ENCODE peak calls at places on chromosomes 13 and 19, in seven cellular contexts. U, L, V, M, F, S and B are unnamed samples.

GRCh38 chr19:45164577-45165335 is 4.0 kb upstream of the NKPD1 start:
- DNase-seq in U (peak; percentile 62), L (peak; percentile 60), V (peak; percentile 47), M (peak; percentile 65), F (peak; percentile 84), S (peak; percentile 68), B (no peak)

GRCh38 chr19:45601524-45602522 is at the start of gene GPR4:
- DNase-seq in U (no peak), L (no peak), V (no peak), M (no peak), F (no peak), S (no peak), B (no peak)

GRCh38 chr13:29786698-29787097 is 63.7 kb downstream of the UBL3 start:
- DNase-seq in U (no peak), L (no peak), V (no peak), M (no peak), F (no peak), S (no peak), B (no peak)

GRCh38 chr13:25196971-25197370 is 24.9 kb upstream of the AMER2 start:
- DNase-seq in U (no peak), L (no peak), V (no peak), M (no peak), F (peak; percentile 28), S (no peak), B (no peak)

GRCh38 chr19:7925171-7925837 is 631 bp downstream of the CTXN1 start:
- DNase-seq in U (peak; percentile 61), L (peak; percentile 37), V (peak; percentile 76), M (peak; percentile 75), F (peak; percentile 91), S (peak; percentile 51), B (peak; percentile 77)

GRCh38 chr13:102911336-102911735 is 65.5 kb downstream of the ERCC5 start:
- DNase-seq in U (no peak), L (no peak), V (no peak), M (no peak), F (no peak), S (no peak), B (no peak)

GRCh38 chr13:110629735-110630134 is 14.4 kb downstream of the NAXD start:
- DNase-seq in U (no peak), L (no peak), V (peak; percentile 13), M (no peak), F (no peak), S (peak; percentile 40), B (no peak)

GRCh38 chr19:29514525-29515232 is 11.1 kb upstream of the VSTM2B start:
- DNase-seq in U (no peak), L (no peak), V (no peak), M (no peak), F (no peak), S (no peak), B (no peak)

GRCh38 chr19:18233224-18233825 is 7.1 kb upstream of the PDE4C start:
- DNase-seq in U (no peak), L (no peak), V (peak; percentile 47), M (peak; percentile 55), F (peak; percentile 68), S (peak; percentile 45), B (peak; percentile 9)

GRCh38 chr19:15642807-15643206 is 2.1 kb downstream of the CYP4F3 start:
- DNase-seq in U (no peak), L (no peak), V (no peak), M (no peak), F (no peak), S (no peak), B (no peak)

GRCh38 chr13:99228737-99229691 is 28.4 kb downstream of the UBAC2 start:
- DNase-seq in U (peak; percentile 56), L (peak; percentile 35), V (no peak), M (no peak), F (peak; percentile 42), S (peak; percentile 95), B (no peak)

GRCh38 chr19:49155830-49156346 is 692 bp upstream of the HRC start:
- DNase-seq in U (no peak), L (no peak), V (no peak), M (no peak), F (no peak), S (no peak), B (no peak)

GRCh38 chr13:42836930-42837329 is 55.5 kb downstream of the FAM216B start:
- DNase-seq in U (no peak), L (peak; percentile 72), V (no peak), M (no peak), F (no peak), S (peak; percentile 18), B (no peak)

GRCh38 chr13:113351514-113352026 is 12.4 kb downstream of the GRTP1 start:
- DNase-seq in U (no peak), L (no peak), V (no peak), M (no peak), F (no peak), S (no peak), B (no peak)

GRCh38 chr13:73898276-73898675 is 235.9 kb downstream of the KLF12 start:
- DNase-seq in U (no peak), L (no peak), V (no peak), M (no peak), F (no peak), S (no peak), B (no peak)

GRCh38 chr19:18428837-18429674 is 8.9 kb downstream of the ISYNA1 start:
- DNase-seq in U (peak; percentile 74), L (peak; percentile 80), V (peak; percentile 86), M (peak; percentile 74), F (peak; percentile 95), S (peak; percentile 79), B (peak; percentile 87)

GRCh38 chr13:39037410-39037879 is 444 bp downstream of the PROSER1 start:
- DNase-seq in U (no peak), L (no peak), V (no peak), M (no peak), F (no peak), S (no peak), B (no peak)

GRCh38 chr13:31199849-31200635 is at the start of gene B3GLCT:
- DNase-seq in U (peak; percentile 86), L (peak; percentile 70), V (peak; percentile 77), M (peak; percentile 88), F (peak; percentile 83), S (peak; percentile 62), B (peak; percentile 68)

GRCh38 chr13:70842062-70842644 is 733.9 kb upstream of the KLHL1 start:
- DNase-seq in U (no peak), L (no peak), V (no peak), M (no peak), F (no peak), S (no peak), B (no peak)

GRCh38 chr19:14054099-14054498 is 7.8 kb downstream of the PALM3 start:
- DNase-seq in U (no peak), L (no peak), V (no peak), M (no peak), F (no peak), S (no peak), B (no peak)

GRCh38 chr13:107289540-107289939 is 721.6 kb upstream of the ARGLU1 start:
- DNase-seq in U (no peak), L (no peak), V (no peak), M (no peak), F (no peak), S (peak; percentile 24), B (no peak)

GRCh38 chr13:51175001-51175400 is 47.2 kb upstream of the FAM124A start:
- DNase-seq in U (no peak), L (no peak), V (no peak), M (no peak), F (no peak), S (no peak), B (no peak)

GRCh38 chr13:62482351-62482750 is 1066.7 kb upstream of the PCDH20 start:
- DNase-seq in U (no peak), L (no peak), V (no peak), M (no peak), F (peak; percentile 3), S (peak; percentile 18), B (peak; percentile 30)

GRCh38 chr19:4889034-4889825 is 13.5 kb downstream of the ARRDC5 start:
- DNase-seq in U (no peak), L (no peak), V (no peak), M (no peak), F (peak; percentile 91), S (peak; percentile 75), B (no peak)

GRCh38 chr19:43651758-43652545 is 12.3 kb upstream of the CADM4 start:
- DNase-seq in U (no peak), L (peak; percentile 65), V (no peak), M (no peak), F (peak; percentile 55), S (peak; percentile 50), B (peak; percentile 8)

GRCh38 chr13:79451500-79451962 is 29.4 kb upstream of the NDFIP2 start:
- DNase-seq in U (peak; percentile 50), L (peak; percentile 77), V (peak; percentile 76), M (peak; percentile 82), F (peak; percentile 93), S (peak; percentile 95), B (no peak)

GRCh38 chr13:40494932-40495619 is 171.4 kb downstream of the FOXO1 start:
- DNase-seq in U (no peak), L (no peak), V (no peak), M (no peak), F (no peak), S (no peak), B (no peak)

GRCh38 chr19:11198175-11198534 is 810 bp upstream of the KANK2 start:
- DNase-seq in U (no peak), L (no peak), V (no peak), M (no peak), F (no peak), S (no peak), B (no peak)

GRCh38 chr19:35264281-35265125 is 4.3 kb upstream of the USF2 start:
- DNase-seq in U (no peak), L (no peak), V (no peak), M (peak; percentile 26), F (no peak), S (no peak), B (no peak)